ENCODE peak calls at places on chromosomes 2 and 18, in seven cellular contexts. C, A, P, X, U, Z and D are unnamed samples.

GRCh38 chr2:3728104-3729054 is 25.0 kb downstream of the DCDC2C start:
- DNase-seq in A (peak), C (no peak), U (peak), X (peak), Z (peak), P (peak), D (peak)

GRCh38 chr18:61528961-61529360 is 195.7 kb downstream of the CDH20 start:
- DNase-seq in Z (no peak), C (no peak), X (no peak), P (no peak), U (no peak), A (peak), D (no peak)

GRCh38 chr2:241860184-241861078 is 1.7 kb upstream of the PDCD1 start:
- DNase-seq in U (no peak), X (no peak), A (no peak), P (no peak), C (no peak), Z (no peak), D (no peak)

GRCh38 chr18:37571266-37571665 is 5.7 kb upstream of the CELF4 start:
- DNase-seq in Z (no peak), X (no peak), C (no peak), U (no peak), A (no peak), P (no peak), D (no peak)

GRCh38 chr18:8744656-8745055 is 39.3 kb downstream of the MTCL1 start:
- DNase-seq in A (no peak), Z (no peak), U (no peak), P (peak), C (no peak), X (no peak), D (no peak)

GRCh38 chr2:176088048-176088936 is 4.2 kb upstream of the HOXD13 start:
- DNase-seq in C (no peak), Z (no peak), A (peak), X (no peak), U (peak), P (peak), D (no peak)

GRCh38 chr2:186718895-186719294 is 25.0 kb downstream of the FAM171B start:
- DNase-seq in P (no peak), Z (no peak), A (no peak), C (no peak), X (no peak), U (no peak), D (no peak)

GRCh38 chr18:32372047-32372380 is 98.7 kb downstream of the GAREM1 start:
- DNase-seq in U (no peak), Z (no peak), C (no peak), X (no peak), A (no peak), P (no peak), D (no peak)

GRCh38 chr2:137178955-137179377 is 413.6 kb downstream of the THSD7B start:
- DNase-seq in C (no peak), Z (no peak), X (peak), U (no peak), A (peak), P (no peak), D (no peak)

GRCh38 chr18:74081966-74082365 is 65.7 kb downstream of the FBXO15 start:
- DNase-seq in C (no peak), A (no peak), P (no peak), X (no peak), U (no peak), Z (no peak), D (no peak)

GRCh38 chr18:74083071-74083954 is 64.3 kb downstream of the FBXO15 start:
- DNase-seq in Z (no peak), A (no peak), P (no peak), U (no peak), C (no peak), X (no peak), D (no peak)

GRCh38 chr18:74084184-74084583 is 63.5 kb downstream of the FBXO15 start:
- DNase-seq in P (no peak), X (no peak), U (no peak), Z (no peak), A (no peak), C (no peak), D (no peak)

GRCh38 chr18:74078257-74078656 is 69.4 kb downstream of the FBXO15 start:
- DNase-seq in A (no peak), U (no peak), C (no peak), X (no peak), P (no peak), Z (no peak), D (no peak)

DNA sequence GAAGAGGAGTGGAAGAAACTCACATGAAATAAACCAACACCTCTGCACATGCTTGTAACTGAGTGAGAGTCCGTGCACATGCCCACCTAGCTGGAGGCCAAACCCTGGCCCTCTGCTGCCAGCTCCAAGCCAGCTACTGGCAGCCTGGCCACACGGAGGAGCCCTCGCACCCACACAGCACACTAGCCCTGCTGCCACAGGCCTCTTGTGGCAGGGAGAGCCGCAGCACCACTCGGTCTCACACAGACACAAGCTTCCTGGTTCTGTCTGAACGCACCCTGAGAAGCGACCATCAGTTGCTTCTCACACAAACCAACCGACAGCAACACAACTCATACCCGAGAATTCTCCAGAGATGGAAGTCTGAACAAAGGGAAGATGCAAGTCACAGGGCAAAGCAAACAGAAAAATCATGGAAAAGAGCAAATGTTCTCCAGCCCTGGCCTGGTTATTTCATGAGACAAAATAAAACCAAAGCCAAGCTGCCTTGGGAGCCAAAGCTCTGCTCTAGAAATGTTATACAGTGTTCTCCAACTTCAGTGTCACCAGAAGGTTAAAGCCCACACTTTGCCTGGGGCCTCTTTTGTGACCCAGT is 65.1 kb downstream of the FBXO15 start:
- DNase-seq in U (peak), P (peak), X (peak), C (no peak), A (peak), Z (no peak), D (peak)
- TF ChIP-seq CTCF in U (peak), P (peak), X (peak), C (no peak), A (peak), Z (peak), D (peak)

GRCh38 chr18:74062037-74062436 is 85.6 kb downstream of the FBXO15 start:
- DNase-seq in U (no peak), P (no peak), Z (no peak), C (no peak), X (no peak), A (no peak), D (no peak)

GRCh38 chr18:74063552-74063951 is 84.1 kb downstream of the FBXO15 start:
- DNase-seq in A (no peak), X (no peak), U (no peak), Z (no peak), P (no peak), C (no peak), D (no peak)

GRCh38 chr18:74065366-74065765 is 82.3 kb downstream of the FBXO15 start:
- DNase-seq in Z (no peak), P (no peak), C (no peak), A (no peak), U (no peak), X (no peak), D (no peak)

GRCh38 chr18:74064510-74064909 is 83.1 kb downstream of the FBXO15 start:
- DNase-seq in X (no peak), P (peak), Z (no peak), C (no peak), A (no peak), U (no peak), D (no peak)

GRCh38 chr18:74063023-74063422 is 84.6 kb downstream of the FBXO15 start:
- DNase-seq in P (no peak), X (no peak), A (no peak), Z (no peak), U (no peak), C (no peak), D (no peak)
- TF ChIP-seq CTCF in P (no peak), X (no peak), A (no peak), Z (no peak), U (no peak), C (no peak), D (no peak)

GRCh38 chr2:57979158-57979557 is 67.4 kb upstream of the VRK2 start:
- DNase-seq in C (no peak), X (no peak), P (no peak), U (no peak), Z (no peak), A (no peak), D (no peak)
- TF ChIP-seq CTCF in C (no peak), X (no peak), P (no peak), U (no peak), Z (no peak), A (no peak), D (no peak)

DNA sequence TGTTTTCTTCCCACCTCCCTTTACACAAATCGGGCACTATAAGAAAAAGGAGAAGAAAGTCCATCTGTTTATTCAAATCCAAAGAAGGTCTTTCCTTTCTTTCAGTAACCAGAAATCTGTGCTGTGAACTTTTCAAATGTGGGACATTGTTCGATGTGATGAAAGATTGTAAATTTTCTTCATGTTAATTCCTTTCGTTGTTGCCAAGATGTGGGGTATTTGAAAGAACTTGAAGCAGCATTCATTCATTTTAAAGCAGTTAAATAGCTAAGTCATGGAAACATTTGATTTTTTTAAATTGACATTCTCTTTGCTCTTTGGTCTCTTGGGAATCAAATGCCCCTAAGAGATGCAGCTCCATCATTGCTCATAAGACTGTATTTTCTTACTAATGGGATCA is 93.7 kb upstream of the EHBP1 start:
- DNase-seq in P (no peak), A (no peak), Z (no peak), C (no peak), X (no peak), U (no peak), D (no peak)
- TF ChIP-seq CTCF in P (no peak), A (no peak), Z (no peak), C (no peak), X (no peak), U (no peak), D (no peak)

GRCh38 chr2:238869293-238870124 is 21.6 kb downstream of the TWIST2 start:
- DNase-seq in Z (no peak), P (peak), U (no peak), X (peak), C (no peak), A (peak), D (no peak)
- TF ChIP-seq CTCF in Z (no peak), P (no peak), U (no peak), X (no peak), C (no peak), A (no peak), D (no peak)

DNA sequence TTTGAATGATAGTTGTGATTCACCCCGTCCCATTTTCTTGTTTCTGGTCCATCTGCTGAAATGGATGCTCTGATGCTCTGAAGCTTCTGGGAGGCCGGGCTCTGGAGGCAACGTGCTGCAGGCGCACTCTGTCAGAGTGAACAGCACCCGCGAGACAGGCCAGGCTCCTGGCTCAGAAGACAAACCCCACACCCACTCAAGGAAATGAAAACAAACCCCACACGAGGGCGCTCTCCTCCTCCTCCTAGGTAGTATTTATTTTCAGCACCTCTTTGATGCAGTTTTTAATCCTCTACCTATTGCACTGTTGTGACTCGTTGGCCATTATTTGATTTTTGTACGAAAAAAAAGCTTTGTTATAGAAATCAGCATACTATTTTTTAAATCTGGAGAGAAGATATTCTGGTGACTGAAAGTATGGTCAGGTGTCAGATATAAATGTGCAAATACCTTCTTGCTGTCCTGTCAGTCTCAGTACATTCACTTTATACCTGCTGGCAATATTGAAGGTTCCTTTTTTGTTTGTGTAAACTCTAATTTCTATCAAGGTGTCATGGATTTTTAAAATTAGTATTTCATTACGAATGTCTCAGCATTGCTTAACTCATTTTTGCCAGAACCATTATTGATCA is 10.3 kb upstream of the CHST10 start:
- DNase-seq in P (peak), U (peak), A (peak), X (no peak), C (no peak), Z (no peak), D (no peak)
- TF ChIP-seq CTCF in P (peak), U (peak), A (peak), X (peak), C (peak), Z (peak), D (peak)

DNA sequence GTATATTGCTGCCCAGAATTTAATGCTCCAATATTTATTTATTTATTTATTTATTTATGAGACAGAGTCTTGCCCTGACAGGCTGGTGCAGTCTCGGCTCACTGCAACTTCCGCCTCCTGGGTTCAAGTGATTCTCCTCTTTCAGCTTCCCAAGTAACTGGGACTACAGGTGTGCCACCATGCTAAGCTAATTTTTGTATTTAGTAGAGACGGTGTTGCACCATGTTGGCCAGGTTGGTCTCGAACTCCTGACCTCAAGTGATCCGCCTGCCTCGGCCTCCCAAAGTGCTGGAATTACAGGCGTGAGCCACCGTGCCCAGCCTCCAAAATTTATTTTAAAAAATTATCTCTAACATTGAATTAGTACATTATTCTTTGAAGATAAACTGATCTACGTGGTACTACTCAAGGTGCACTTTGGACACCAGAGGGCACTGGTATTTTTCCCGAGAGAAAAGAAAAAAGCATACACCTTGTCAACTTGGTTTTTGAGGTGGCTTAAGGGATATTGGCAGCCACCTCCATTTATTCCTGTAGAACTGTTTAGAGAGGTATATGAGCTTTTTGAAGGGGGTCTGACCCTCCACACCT is 1.4 kb upstream of the IDH1 start:
- DNase-seq in A (no peak), Z (no peak), U (no peak), P (no peak), X (no peak), C (no peak), D (no peak)
- TF ChIP-seq CTCF in A (no peak), Z (peak), U (peak), P (no peak), X (peak), C (no peak), D (no peak)

GRCh38 chr2:117785740-117786139 is 28.8 kb upstream of the DDX18 start:
- DNase-seq in P (peak), A (peak), Z (peak), C (no peak), X (no peak), U (peak), D (peak)
- TF ChIP-seq CTCF in P (peak), A (peak), Z (peak), C (peak), X (peak), U (peak), D (peak)

DNA sequence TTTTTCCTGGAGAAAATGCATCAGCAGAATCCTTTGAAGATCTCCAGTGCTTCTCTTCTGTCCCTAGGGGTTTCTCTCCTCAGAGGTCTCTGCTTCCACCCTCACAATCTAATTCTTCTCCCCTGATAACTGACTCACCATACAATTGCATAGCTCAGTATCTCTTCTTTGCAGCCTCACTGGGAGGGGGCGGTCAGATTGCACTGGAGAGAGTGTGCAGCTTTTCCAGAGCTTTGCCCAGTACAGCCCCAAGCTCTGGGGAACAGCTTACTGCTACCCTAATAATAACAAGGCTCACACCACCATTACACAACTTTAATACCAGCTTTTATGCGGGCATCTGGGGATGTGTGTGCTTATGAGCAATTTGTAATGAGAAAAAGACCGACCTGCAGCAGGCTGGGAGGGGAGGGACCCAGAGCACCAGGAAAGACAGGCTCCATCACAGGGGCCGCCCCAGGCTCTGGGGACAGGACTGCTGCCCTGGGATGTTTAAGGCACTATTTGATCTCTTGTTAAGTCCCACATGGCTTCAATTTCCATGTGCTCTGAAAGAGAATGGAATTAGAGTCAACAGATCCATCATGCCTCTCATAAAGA is 276.6 kb upstream of the SIX2 start:
- DNase-seq in P (peak), Z (no peak), X (no peak), A (peak), C (no peak), U (no peak), D (no peak)
- TF ChIP-seq CTCF in P (no peak), Z (no peak), X (no peak), A (no peak), C (no peak), U (no peak), D (no peak)

DNA sequence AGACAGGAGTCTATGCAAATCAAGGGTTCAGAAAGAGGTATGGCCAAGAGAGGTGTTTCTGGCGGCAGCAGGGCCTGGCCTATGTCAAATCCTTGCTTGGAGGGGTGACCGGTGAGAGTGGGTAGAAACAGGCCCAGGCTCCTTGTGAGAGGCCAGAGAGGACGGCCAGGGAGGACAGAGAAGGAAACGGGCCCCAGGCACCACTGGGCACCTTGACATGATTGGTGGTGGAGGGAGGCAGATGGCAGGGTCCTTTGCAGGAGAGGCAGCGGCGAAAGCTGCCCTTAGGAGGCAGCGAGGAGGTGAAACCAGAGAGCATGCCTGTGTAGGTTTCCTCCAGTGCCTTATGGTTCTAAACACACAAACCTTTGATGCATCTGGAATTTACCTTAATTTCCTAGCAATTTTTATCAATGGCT is 6.2 kb downstream of the RAMP1 start:
- DNase-seq in P (no peak), U (no peak), X (no peak), Z (no peak), A (no peak), C (no peak), D (no peak)
- TF ChIP-seq CTCF in P (peak), U (peak), X (no peak), Z (peak), A (peak), C (no peak), D (peak)